ENCODE peak calls at places on chromosome 18, in seven cellular contexts. T, V, M, A, O, L and F are unnamed samples.

GRCh38 chr18:8288447-8289213 is 320.6 kb upstream of the RAB12 start:
- DNase-seq in T (no peak), V (no peak), M (no peak), A (no peak), O (no peak), L (no peak), F (no peak)

GRCh38 chr18:77061946-77062517 is 70.6 kb downstream of the MBP start:
- DNase-seq in T (no peak), V (no peak), M (no peak), A (no peak), O (no peak), L (no peak), F (no peak)

GRCh38 chr18:10771053-10771709 is 245.4 kb downstream of the NAPG start:
- DNase-seq in T (no peak), V (no peak), M (no peak), A (no peak), O (no peak), L (no peak), F (peak)

GRCh38 chr18:79374408-79375171 is 21.1 kb upstream of the NFATC1 start:
- DNase-seq in T (no peak), V (no peak), M (no peak), A (no peak), O (no peak), L (no peak), F (no peak)

GRCh38 chr18:21598726-21599584 is 1.5 kb downstream of the ESCO1 start:
- DNase-seq in T (no peak), V (no peak), M (no peak), A (no peak), O (no peak), L (no peak), F (no peak)

GRCh38 chr18:79789901-79790885 is 7.5 kb upstream of the KCNG2 start:
- DNase-seq in T (no peak), V (no peak), M (no peak), A (no peak), O (no peak), L (no peak), F (no peak)

GRCh38 chr18:57516068-57516467 is 70.4 kb downstream of the FECH start:
- DNase-seq in T (no peak), V (no peak), M (no peak), A (no peak), O (no peak), L (no peak), F (no peak)

GRCh38 chr18:62109676-62110075 is 77.2 kb downstream of the PIGN start:
- DNase-seq in T (no peak), V (no peak), M (no peak), A (no peak), O (no peak), L (no peak), F (no peak)

GRCh38 chr18:23240609-23240930 is 105.3 kb downstream of the CABLES1 start:
- DNase-seq in T (no peak), V (no peak), M (no peak), A (no peak), O (no peak), L (no peak), F (no peak)

GRCh38 chr18:67514901-67515540 is 1.5 kb downstream of the DSEL start:
- DNase-seq in T (no peak), V (no peak), M (no peak), A (no peak), O (no peak), L (no peak), F (no peak)

GRCh38 chr18:35178260-35178659 is 62.6 kb upstream of the ZNF397 start:
- DNase-seq in T (no peak), V (peak), M (peak), A (peak), O (no peak), L (peak), F (peak)

GRCh38 chr18:27583021-27583420 is 397.9 kb upstream of the CHST9 start:
- DNase-seq in T (no peak), V (no peak), M (peak), A (no peak), O (no peak), L (no peak), F (no peak)

GRCh38 chr18:12838178-12838634 is 45.8 kb downstream of the PTPN2 start:
- DNase-seq in T (no peak), V (peak), M (peak), A (peak), O (no peak), L (peak), F (peak)

GRCh38 chr18:58505181-58505580 is 123.7 kb downstream of the ALPK2 start:
- DNase-seq in T (no peak), V (no peak), M (no peak), A (no peak), O (no peak), L (no peak), F (no peak)

GRCh38 chr18:78984941-78985784 is 5.5 kb downstream of the SALL3 start:
- DNase-seq in T (peak), V (no peak), M (no peak), A (no peak), O (no peak), L (peak), F (no peak)

GRCh38 chr18:60067426-60068210 is 167.8 kb downstream of the PMAIP1 start:
- DNase-seq in T (no peak), V (no peak), M (no peak), A (peak), O (no peak), L (no peak), F (no peak)

GRCh38 chr18:36589857-36590543 is 238.8 kb downstream of the TPGS2 start:
- DNase-seq in T (no peak), V (peak), M (no peak), A (peak), O (no peak), L (no peak), F (peak)

GRCh38 chr18:42861259-42861658 is 254.2 kb downstream of the RIT2 start:
- DNase-seq in T (no peak), V (no peak), M (no peak), A (no peak), O (no peak), L (no peak), F (no peak)

GRCh38 chr18:55337908-55338521 is 250.0 kb downstream of the TCF4 start:
- DNase-seq in T (no peak), V (no peak), M (no peak), A (no peak), O (no peak), L (no peak), F (peak)

GRCh38 chr18:32450026-32450681 is 20.5 kb downstream of the GAREM1 start:
- DNase-seq in T (no peak), V (no peak), M (no peak), A (no peak), O (no peak), L (no peak), F (no peak)

GRCh38 chr18:23272498-23273232 is 137.4 kb downstream of the CABLES1 start:
- DNase-seq in T (no peak), V (no peak), M (no peak), A (no peak), O (no peak), L (no peak), F (no peak)

GRCh38 chr18:25561923-25562322 is 210.0 kb upstream of the ZNF521 start:
- DNase-seq in T (no peak), V (peak), M (no peak), A (peak), O (no peak), L (no peak), F (peak)

GRCh38 chr18:35024965-35025364 is 16.2 kb upstream of the MAPRE2 start:
- DNase-seq in T (no peak), V (peak), M (peak), A (peak), O (no peak), L (no peak), F (peak)

GRCh38 chr18:12863687-12864086 is 20.4 kb downstream of the PTPN2 start:
- DNase-seq in T (no peak), V (no peak), M (no peak), A (no peak), O (no peak), L (no peak), F (no peak)

GRCh38 chr18:48293954-48294893 is 115.0 kb downstream of the ZBTB7C start:
- DNase-seq in T (peak), V (no peak), M (peak), A (no peak), O (no peak), L (no peak), F (no peak)

GRCh38 chr18:76660571-76661192 is 161.7 kb upstream of the ZNF236 start:
- DNase-seq in T (peak), V (no peak), M (no peak), A (no peak), O (no peak), L (no peak), F (no peak)

GRCh38 chr18:30988440-30988839 is 54.1 kb downstream of the DSC3 start:
- DNase-seq in T (no peak), V (no peak), M (no peak), A (no peak), O (no peak), L (no peak), F (no peak)

GRCh38 chr18:31711365-31712035 is 27.1 kb upstream of the B4GALT6 start:
- DNase-seq in T (no peak), V (no peak), M (no peak), A (no peak), O (no peak), L (no peak), F (no peak)

GRCh38 chr18:54608008-54608642 is 17.1 kb downstream of the DYNAP start:
- DNase-seq in T (no peak), V (no peak), M (peak), A (peak), O (no peak), L (peak), F (no peak)

GRCh38 chr18:51668632-51669031 is 471.2 kb upstream of the MEX3C start:
- DNase-seq in T (no peak), V (no peak), M (no peak), A (no peak), O (no peak), L (no peak), F (no peak)

GRCh38 chr18:57497372-57498294 is 62.5 kb downstream of the ONECUT2 start:
- DNase-seq in T (no peak), V (peak), M (peak), A (peak), O (no peak), L (no peak), F (no peak)

GRCh38 chr18:62781893-62782292 is 66.6 kb downstream of the PHLPP1 start:
- DNase-seq in T (no peak), V (peak), M (peak), A (peak), O (no peak), L (peak), F (peak)